ENCODE peak calls at places on chromosomes 16 and 17, in seven cellular contexts. One of them, this sample, is unnamed.

GRCh38 chr17:28331891-28332420 is 3.3 kb downstream of the IFT20 start:
- DNase-seq in H9: peak; percentile 28
- DNase-seq in H7: no peak
- DNase-seq in naive thymus-derived CD4-positive, alpha-beta T cell: no peak
- DNase-seq in stimulated activated CD8-positive, alpha-beta memory T cell treated with anti-CD3 and anti-CD28 coated beads, Interleukin-15, amount 100 ng/mL, for 24 hours: no peak
- DNase-seq in hepatic stellate cell: no peak
- DNase-seq in memory B cell: no peak
- DNase-seq in this sample: no peak

GRCh38 chr16:380837-381787 is 666 bp downstream of the PGAP6 start:
- DNase-seq in memory B cell: no peak
- DNase-seq in H9: no peak
- DNase-seq in H7: peak; percentile 84
- DNase-seq in naive thymus-derived CD4-positive, alpha-beta T cell: peak; percentile 46
- DNase-seq in hepatic stellate cell: no peak
- DNase-seq in stimulated activated CD8-positive, alpha-beta memory T cell treated with anti-CD3 and anti-CD28 coated beads, Interleukin-15, amount 100 ng/mL, for 24 hours: no peak
- DNase-seq in this sample: no peak

GRCh38 chr17:34451313-34451712 is 88.3 kb upstream of the CCL1 start:
- DNase-seq in H9: no peak
- DNase-seq in H7: no peak
- DNase-seq in memory B cell: no peak
- DNase-seq in stimulated activated CD8-positive, alpha-beta memory T cell treated with anti-CD3 and anti-CD28 coated beads, Interleukin-15, amount 100 ng/mL, for 24 hours: no peak
- DNase-seq in hepatic stellate cell: no peak
- DNase-seq in naive thymus-derived CD4-positive, alpha-beta T cell: no peak
- DNase-seq in this sample: no peak

GRCh38 chr17:50593321-50593720 is 32.8 kb downstream of the CACNA1G start:
- DNase-seq in memory B cell: no peak
- DNase-seq in naive thymus-derived CD4-positive, alpha-beta T cell: no peak
- DNase-seq in stimulated activated CD8-positive, alpha-beta memory T cell treated with anti-CD3 and anti-CD28 coated beads, Interleukin-15, amount 100 ng/mL, for 24 hours: no peak
- DNase-seq in H7: peak; percentile 92
- DNase-seq in H9: peak; percentile 74
- DNase-seq in hepatic stellate cell: no peak
- DNase-seq in this sample: no peak

GRCh38 chr16:86611517-86611840 is 33.1 kb downstream of the FOXL1 start:
- DNase-seq in H9: no peak
- DNase-seq in H7: no peak
- DNase-seq in stimulated activated CD8-positive, alpha-beta memory T cell treated with anti-CD3 and anti-CD28 coated beads, Interleukin-15, amount 100 ng/mL, for 24 hours: no peak
- DNase-seq in hepatic stellate cell: peak; percentile 84
- DNase-seq in naive thymus-derived CD4-positive, alpha-beta T cell: no peak
- DNase-seq in memory B cell: no peak
- DNase-seq in this sample: no peak

GRCh38 chr16:1493746-1494094 is 560 bp downstream of the TELO2 start:
- DNase-seq in H9: no peak
- DNase-seq in H7: no peak
- DNase-seq in stimulated activated CD8-positive, alpha-beta memory T cell treated with anti-CD3 and anti-CD28 coated beads, Interleukin-15, amount 100 ng/mL, for 24 hours: no peak
- DNase-seq in hepatic stellate cell: peak; percentile 55
- DNase-seq in memory B cell: no peak
- DNase-seq in naive thymus-derived CD4-positive, alpha-beta T cell: no peak
- DNase-seq in this sample: no peak

GRCh38 chr17:56230660-56231059 is 77.4 kb downstream of the ANKFN1 start:
- DNase-seq in H7: no peak
- DNase-seq in stimulated activated CD8-positive, alpha-beta memory T cell treated with anti-CD3 and anti-CD28 coated beads, Interleukin-15, amount 100 ng/mL, for 24 hours: no peak
- DNase-seq in memory B cell: no peak
- DNase-seq in hepatic stellate cell: no peak
- DNase-seq in naive thymus-derived CD4-positive, alpha-beta T cell: no peak
- DNase-seq in H9: no peak
- DNase-seq in this sample: peak; percentile 14

GRCh38 chr17:17412331-17412730 is 64.5 kb upstream of the MED9 start:
- DNase-seq in naive thymus-derived CD4-positive, alpha-beta T cell: no peak
- DNase-seq in H9: no peak
- DNase-seq in stimulated activated CD8-positive, alpha-beta memory T cell treated with anti-CD3 and anti-CD28 coated beads, Interleukin-15, amount 100 ng/mL, for 24 hours: no peak
- DNase-seq in H7: no peak
- DNase-seq in hepatic stellate cell: peak; percentile 58
- DNase-seq in memory B cell: no peak
- DNase-seq in this sample: peak; percentile 46

GRCh38 chr16:25106567-25107465 is 4.7 kb upstream of the LCMT1 start:
- DNase-seq in hepatic stellate cell: peak; percentile 91
- DNase-seq in memory B cell: peak; percentile 60
- DNase-seq in H9: peak; percentile 96
- DNase-seq in stimulated activated CD8-positive, alpha-beta memory T cell treated with anti-CD3 and anti-CD28 coated beads, Interleukin-15, amount 100 ng/mL, for 24 hours: peak; percentile 64
- DNase-seq in naive thymus-derived CD4-positive, alpha-beta T cell: peak; percentile 83
- DNase-seq in H7: peak; percentile 98
- DNase-seq in this sample: no peak

GRCh38 chr16:65525743-65526142 is 403.9 kb upstream of the CDH11 start:
- DNase-seq in hepatic stellate cell: no peak
- DNase-seq in naive thymus-derived CD4-positive, alpha-beta T cell: no peak
- DNase-seq in stimulated activated CD8-positive, alpha-beta memory T cell treated with anti-CD3 and anti-CD28 coated beads, Interleukin-15, amount 100 ng/mL, for 24 hours: no peak
- DNase-seq in H7: no peak
- DNase-seq in memory B cell: no peak
- DNase-seq in H9: no peak
- DNase-seq in this sample: no peak

GRCh38 chr17:37543527-37544122 is 53.9 kb downstream of the DUSP14 start:
- DNase-seq in hepatic stellate cell: no peak
- DNase-seq in H7: no peak
- DNase-seq in stimulated activated CD8-positive, alpha-beta memory T cell treated with anti-CD3 and anti-CD28 coated beads, Interleukin-15, amount 100 ng/mL, for 24 hours: no peak
- DNase-seq in H9: no peak
- DNase-seq in naive thymus-derived CD4-positive, alpha-beta T cell: no peak
- DNase-seq in memory B cell: no peak
- DNase-seq in this sample: no peak

GRCh38 chr16:1375298-1375640 is 23.5 kb downstream of the GNPTG start:
- DNase-seq in naive thymus-derived CD4-positive, alpha-beta T cell: no peak
- DNase-seq in memory B cell: no peak
- DNase-seq in H9: no peak
- DNase-seq in hepatic stellate cell: no peak
- DNase-seq in H7: no peak
- DNase-seq in stimulated activated CD8-positive, alpha-beta memory T cell treated with anti-CD3 and anti-CD28 coated beads, Interleukin-15, amount 100 ng/mL, for 24 hours: no peak
- DNase-seq in this sample: no peak

GRCh38 chr16:70018254-70018653 is 67.1 kb downstream of the CLEC18A start:
- DNase-seq in memory B cell: no peak
- DNase-seq in H7: peak; percentile 38
- DNase-seq in hepatic stellate cell: no peak
- DNase-seq in H9: peak; percentile 67
- DNase-seq in stimulated activated CD8-positive, alpha-beta memory T cell treated with anti-CD3 and anti-CD28 coated beads, Interleukin-15, amount 100 ng/mL, for 24 hours: no peak
- DNase-seq in naive thymus-derived CD4-positive, alpha-beta T cell: no peak
- DNase-seq in this sample: no peak

GRCh38 chr17:82318772-82319606 is 1.6 kb upstream of the CD7 start:
- DNase-seq in naive thymus-derived CD4-positive, alpha-beta T cell: no peak
- DNase-seq in hepatic stellate cell: no peak
- DNase-seq in stimulated activated CD8-positive, alpha-beta memory T cell treated with anti-CD3 and anti-CD28 coated beads, Interleukin-15, amount 100 ng/mL, for 24 hours: no peak
- DNase-seq in H7: no peak
- DNase-seq in H9: no peak
- DNase-seq in memory B cell: no peak
- DNase-seq in this sample: no peak

GRCh38 chr17:49021095-49021767 is 24.0 kb downstream of the IGF2BP1 start:
- DNase-seq in H7: peak; percentile 47
- DNase-seq in hepatic stellate cell: peak; percentile 63
- DNase-seq in naive thymus-derived CD4-positive, alpha-beta T cell: no peak
- DNase-seq in memory B cell: no peak
- DNase-seq in H9: peak; percentile 59
- DNase-seq in stimulated activated CD8-positive, alpha-beta memory T cell treated with anti-CD3 and anti-CD28 coated beads, Interleukin-15, amount 100 ng/mL, for 24 hours: no peak
- DNase-seq in this sample: no peak

GRCh38 chr17:17931159-17931558 is 41.0 kb downstream of the TOM1L2 start:
- DNase-seq in memory B cell: no peak
- DNase-seq in hepatic stellate cell: no peak
- DNase-seq in H7: no peak
- DNase-seq in H9: no peak
- DNase-seq in stimulated activated CD8-positive, alpha-beta memory T cell treated with anti-CD3 and anti-CD28 coated beads, Interleukin-15, amount 100 ng/mL, for 24 hours: no peak
- DNase-seq in naive thymus-derived CD4-positive, alpha-beta T cell: no peak
- DNase-seq in this sample: no peak

GRCh38 chr17:65564793-65565192 is 3.3 kb upstream of the AXIN2 start:
- DNase-seq in H9: no peak
- DNase-seq in memory B cell: no peak
- DNase-seq in naive thymus-derived CD4-positive, alpha-beta T cell: no peak
- DNase-seq in hepatic stellate cell: peak; percentile 41
- DNase-seq in stimulated activated CD8-positive, alpha-beta memory T cell treated with anti-CD3 and anti-CD28 coated beads, Interleukin-15, amount 100 ng/mL, for 24 hours: no peak
- DNase-seq in H7: no peak
- DNase-seq in this sample: no peak

GRCh38 chr17:12659500-12659899 is 6.2 kb upstream of the MYOCD start:
- DNase-seq in hepatic stellate cell: peak; percentile 19
- DNase-seq in H7: no peak
- DNase-seq in H9: no peak
- DNase-seq in stimulated activated CD8-positive, alpha-beta memory T cell treated with anti-CD3 and anti-CD28 coated beads, Interleukin-15, amount 100 ng/mL, for 24 hours: no peak
- DNase-seq in naive thymus-derived CD4-positive, alpha-beta T cell: no peak
- DNase-seq in memory B cell: no peak
- DNase-seq in this sample: no peak

GRCh38 chr17:78528541-78528940 is 48.7 kb downstream of the DNAH17 start:
- DNase-seq in stimulated activated CD8-positive, alpha-beta memory T cell treated with anti-CD3 and anti-CD28 coated beads, Interleukin-15, amount 100 ng/mL, for 24 hours: no peak
- DNase-seq in naive thymus-derived CD4-positive, alpha-beta T cell: no peak
- DNase-seq in H9: no peak
- DNase-seq in memory B cell: no peak
- DNase-seq in hepatic stellate cell: no peak
- DNase-seq in H7: peak; percentile 77
- DNase-seq in this sample: no peak

GRCh38 chr17:75133001-75133400 is 1.5 kb upstream of the NT5C start:
- DNase-seq in hepatic stellate cell: no peak
- DNase-seq in H9: no peak
- DNase-seq in H7: no peak
- DNase-seq in stimulated activated CD8-positive, alpha-beta memory T cell treated with anti-CD3 and anti-CD28 coated beads, Interleukin-15, amount 100 ng/mL, for 24 hours: no peak
- DNase-seq in memory B cell: no peak
- DNase-seq in naive thymus-derived CD4-positive, alpha-beta T cell: no peak
- DNase-seq in this sample: no peak

GRCh38 chr16:30185141-30185682 is 1.8 kb downstream of the CORO1A start:
- DNase-seq in H7: peak; percentile 26
- DNase-seq in H9: no peak
- DNase-seq in hepatic stellate cell: no peak
- DNase-seq in naive thymus-derived CD4-positive, alpha-beta T cell: peak; percentile 38
- DNase-seq in memory B cell: no peak
- DNase-seq in stimulated activated CD8-positive, alpha-beta memory T cell treated with anti-CD3 and anti-CD28 coated beads, Interleukin-15, amount 100 ng/mL, for 24 hours: peak; percentile 13
- DNase-seq in this sample: no peak

GRCh38 chr17:42307362-42307927 is 19.1 kb downstream of the STAT5A start:
- DNase-seq in H7: peak; percentile 44
- DNase-seq in memory B cell: no peak
- DNase-seq in H9: no peak
- DNase-seq in hepatic stellate cell: no peak
- DNase-seq in stimulated activated CD8-positive, alpha-beta memory T cell treated with anti-CD3 and anti-CD28 coated beads, Interleukin-15, amount 100 ng/mL, for 24 hours: no peak
- DNase-seq in naive thymus-derived CD4-positive, alpha-beta T cell: no peak
- DNase-seq in this sample: no peak

GRCh38 chr17:43536236-43537088 is 9.7 kb downstream of the ETV4 start:
- DNase-seq in stimulated activated CD8-positive, alpha-beta memory T cell treated with anti-CD3 and anti-CD28 coated beads, Interleukin-15, amount 100 ng/mL, for 24 hours: no peak
- DNase-seq in hepatic stellate cell: peak; percentile 90
- DNase-seq in H7: no peak
- DNase-seq in H9: peak; percentile 46
- DNase-seq in naive thymus-derived CD4-positive, alpha-beta T cell: no peak
- DNase-seq in memory B cell: no peak
- DNase-seq in this sample: no peak

GRCh38 chr16:31354394-31355291 is at the start of gene ITGAX:
- DNase-seq in hepatic stellate cell: no peak
- DNase-seq in H9: peak; percentile 45
- DNase-seq in stimulated activated CD8-positive, alpha-beta memory T cell treated with anti-CD3 and anti-CD28 coated beads, Interleukin-15, amount 100 ng/mL, for 24 hours: peak; percentile 31
- DNase-seq in naive thymus-derived CD4-positive, alpha-beta T cell: peak; percentile 81
- DNase-seq in H7: peak; percentile 81
- DNase-seq in memory B cell: no peak
- DNase-seq in this sample: no peak

GRCh38 chr16:53093162-53093744 is 38.5 kb downstream of the CHD9 start:
- DNase-seq in H7: no peak
- DNase-seq in hepatic stellate cell: no peak
- DNase-seq in H9: no peak
- DNase-seq in memory B cell: no peak
- DNase-seq in stimulated activated CD8-positive, alpha-beta memory T cell treated with anti-CD3 and anti-CD28 coated beads, Interleukin-15, amount 100 ng/mL, for 24 hours: no peak
- DNase-seq in naive thymus-derived CD4-positive, alpha-beta T cell: no peak
- DNase-seq in this sample: no peak

GRCh38 chr17:29747660-29748059 is 124.9 kb upstream of the CORO6 start:
- DNase-seq in hepatic stellate cell: no peak
- DNase-seq in memory B cell: no peak
- DNase-seq in H9: no peak
- DNase-seq in naive thymus-derived CD4-positive, alpha-beta T cell: no peak
- DNase-seq in stimulated activated CD8-positive, alpha-beta memory T cell treated with anti-CD3 and anti-CD28 coated beads, Interleukin-15, amount 100 ng/mL, for 24 hours: no peak
- DNase-seq in H7: no peak
- DNase-seq in this sample: no peak

GRCh38 chr16:87254271-87254670 is 62.9 kb downstream of the C16orf95 start:
- DNase-seq in naive thymus-derived CD4-positive, alpha-beta T cell: no peak
- DNase-seq in hepatic stellate cell: no peak
- DNase-seq in stimulated activated CD8-positive, alpha-beta memory T cell treated with anti-CD3 and anti-CD28 coated beads, Interleukin-15, amount 100 ng/mL, for 24 hours: no peak
- DNase-seq in H7: no peak
- DNase-seq in memory B cell: no peak
- DNase-seq in H9: no peak
- DNase-seq in this sample: no peak

GRCh38 chr16:68790130-68790761 is 53.1 kb upstream of the TANGO6 start:
- DNase-seq in H7: peak; percentile 35
- DNase-seq in memory B cell: no peak
- DNase-seq in naive thymus-derived CD4-positive, alpha-beta T cell: no peak
- DNase-seq in H9: no peak
- DNase-seq in hepatic stellate cell: peak; percentile 59
- DNase-seq in stimulated activated CD8-positive, alpha-beta memory T cell treated with anti-CD3 and anti-CD28 coated beads, Interleukin-15, amount 100 ng/mL, for 24 hours: no peak
- DNase-seq in this sample: peak; percentile 26

GRCh38 chr16:964696-965395 is 5.9 kb downstream of the LMF1 start:
- DNase-seq in hepatic stellate cell: no peak
- DNase-seq in H9: no peak
- DNase-seq in H7: no peak
- DNase-seq in memory B cell: no peak
- DNase-seq in stimulated activated CD8-positive, alpha-beta memory T cell treated with anti-CD3 and anti-CD28 coated beads, Interleukin-15, amount 100 ng/mL, for 24 hours: no peak
- DNase-seq in naive thymus-derived CD4-positive, alpha-beta T cell: no peak
- DNase-seq in this sample: peak; percentile 39

GRCh38 chr16:70746708-70747424 is 54.1 kb downstream of the VAC14 start:
- DNase-seq in H9: no peak
- DNase-seq in stimulated activated CD8-positive, alpha-beta memory T cell treated with anti-CD3 and anti-CD28 coated beads, Interleukin-15, amount 100 ng/mL, for 24 hours: no peak
- DNase-seq in hepatic stellate cell: peak; percentile 95
- DNase-seq in naive thymus-derived CD4-positive, alpha-beta T cell: no peak
- DNase-seq in memory B cell: no peak
- DNase-seq in H7: no peak
- DNase-seq in this sample: peak; percentile 75

GRCh38 chr17:79183221-79184158 is 108.9 kb downstream of the ENGASE start:
- DNase-seq in H9: peak; percentile 85
- DNase-seq in memory B cell: no peak
- DNase-seq in hepatic stellate cell: no peak
- DNase-seq in naive thymus-derived CD4-positive, alpha-beta T cell: no peak
- DNase-seq in H7: peak; percentile 98
- DNase-seq in stimulated activated CD8-positive, alpha-beta memory T cell treated with anti-CD3 and anti-CD28 coated beads, Interleukin-15, amount 100 ng/mL, for 24 hours: no peak
- DNase-seq in this sample: no peak

GRCh38 chr16:89308391-89309333 is 91.2 kb downstream of the ZNF778 start:
- DNase-seq in stimulated activated CD8-positive, alpha-beta memory T cell treated with anti-CD3 and anti-CD28 coated beads, Interleukin-15, amount 100 ng/mL, for 24 hours: no peak
- DNase-seq in hepatic stellate cell: no peak
- DNase-seq in H9: peak; percentile 72
- DNase-seq in naive thymus-derived CD4-positive, alpha-beta T cell: no peak
- DNase-seq in H7: peak; percentile 95
- DNase-seq in memory B cell: no peak
- DNase-seq in this sample: no peak

GRCh38 chr16:53456625-53457024 is 22.4 kb downstream of the RBL2 start:
- DNase-seq in memory B cell: no peak
- DNase-seq in H9: no peak
- DNase-seq in naive thymus-derived CD4-positive, alpha-beta T cell: no peak
- DNase-seq in H7: no peak
- DNase-seq in hepatic stellate cell: no peak
- DNase-seq in stimulated activated CD8-positive, alpha-beta memory T cell treated with anti-CD3 and anti-CD28 coated beads, Interleukin-15, amount 100 ng/mL, for 24 hours: no peak
- DNase-seq in this sample: no peak

GRCh38 chr16:85915125-85915845 is 16.3 kb downstream of the IRF8 start:
- DNase-seq in naive thymus-derived CD4-positive, alpha-beta T cell: no peak
- DNase-seq in H7: no peak
- DNase-seq in H9: no peak
- DNase-seq in stimulated activated CD8-positive, alpha-beta memory T cell treated with anti-CD3 and anti-CD28 coated beads, Interleukin-15, amount 100 ng/mL, for 24 hours: no peak
- DNase-seq in hepatic stellate cell: no peak
- DNase-seq in memory B cell: no peak
- DNase-seq in this sample: no peak

GRCh38 chr17:41910701-41911391 is 7.9 kb downstream of the ACLY start:
- DNase-seq in H9: no peak
- DNase-seq in naive thymus-derived CD4-positive, alpha-beta T cell: no peak
- DNase-seq in stimulated activated CD8-positive, alpha-beta memory T cell treated with anti-CD3 and anti-CD28 coated beads, Interleukin-15, amount 100 ng/mL, for 24 hours: no peak
- DNase-seq in memory B cell: no peak
- DNase-seq in H7: no peak
- DNase-seq in hepatic stellate cell: peak; percentile 95
- DNase-seq in this sample: peak; percentile 80

GRCh38 chr16:75250809-75251279 is 580 bp downstream of the BCAR1 start:
- DNase-seq in naive thymus-derived CD4-positive, alpha-beta T cell: no peak
- DNase-seq in H9: no peak
- DNase-seq in H7: peak; percentile 85
- DNase-seq in stimulated activated CD8-positive, alpha-beta memory T cell treated with anti-CD3 and anti-CD28 coated beads, Interleukin-15, amount 100 ng/mL, for 24 hours: no peak
- DNase-seq in memory B cell: no peak
- DNase-seq in hepatic stellate cell: peak; percentile 80
- DNase-seq in this sample: no peak

GRCh38 chr17:76379646-76380376 is 4.6 kb upstream of the SPHK1 start:
- DNase-seq in hepatic stellate cell: no peak
- DNase-seq in H7: peak; percentile 20
- DNase-seq in naive thymus-derived CD4-positive, alpha-beta T cell: no peak
- DNase-seq in H9: no peak
- DNase-seq in stimulated activated CD8-positive, alpha-beta memory T cell treated with anti-CD3 and anti-CD28 coated beads, Interleukin-15, amount 100 ng/mL, for 24 hours: no peak
- DNase-seq in memory B cell: no peak
- DNase-seq in this sample: no peak

GRCh38 chr17:2213291-2213960 is 90.2 kb downstream of the SMG6 start:
- DNase-seq in stimulated activated CD8-positive, alpha-beta memory T cell treated with anti-CD3 and anti-CD28 coated beads, Interleukin-15, amount 100 ng/mL, for 24 hours: no peak
- DNase-seq in H7: no peak
- DNase-seq in H9: no peak
- DNase-seq in memory B cell: no peak
- DNase-seq in hepatic stellate cell: no peak
- DNase-seq in naive thymus-derived CD4-positive, alpha-beta T cell: no peak
- DNase-seq in this sample: no peak